ENCODE peak calls at places on chromosome 14, in ten cellular contexts. M is osteoblast; Z is GM19239; Y is CD8-positive, alpha-beta memory T cell; V is SK-N-SH; C is kidney epithelial cell; I is hepatic stellate cell; G is lower leg skin; A is activated CD4-positive, CD25-positive, alpha-beta regulatory T cell; U is hippocampal formation. Q is an unnamed sample.

GRCh38 chr14:96126339-96126770 is 78.3 kb upstream of the BDKRB2 start:
- DNase-seq in G (no peak), Z (no peak), Y (peak), V (no peak), M (no peak), C (no peak), U (no peak), A (no peak), I (no peak), Q (no peak)

GRCh38 chr14:72634910-72635647 is 258.8 kb downstream of the DPF3 start:
- DNase-seq in U (no peak), C (no peak), A (no peak), G (no peak), M (no peak), Z (peak), I (no peak), V (no peak), Y (no peak), Q (peak)

GRCh38 chr14:37709419-37710195 is 114.2 kb downstream of the TTC6 start:
- DNase-seq in A (no peak), I (no peak), G (no peak), Y (no peak), U (no peak), M (no peak), Z (no peak), V (no peak), C (no peak), Q (peak)

GRCh38 chr14:104432611-104433231 is 146.8 kb upstream of the C14orf180 start:
- DNase-seq in C (no peak), I (no peak), M (peak), A (no peak), U (no peak), G (no peak), Z (no peak), V (no peak), Y (no peak), Q (no peak)

GRCh38 chr14:33352821-33353220 is 414.1 kb downstream of the NPAS3 start:
- DNase-seq in M (no peak), Y (no peak), G (no peak), A (no peak), C (no peak), U (no peak), V (no peak), Z (no peak), I (no peak), Q (no peak)

GRCh38 chr14:68780358-68781160 is 12.3 kb downstream of the ZFP36L1 start:
- DNase-seq in Y (peak), V (no peak), G (peak), U (peak), C (no peak), A (no peak), Z (no peak), M (peak), I (peak), Q (peak)

GRCh38 chr14:89351364-89351957 is 65.6 kb downstream of the FOXN3 start:
- DNase-seq in Z (peak), A (no peak), U (no peak), M (peak), C (no peak), I (no peak), V (no peak), G (no peak), Y (no peak), Q (peak)

GRCh38 chr14:39267592-39268112 is 33.9 kb downstream of the MIA2 start:
- DNase-seq in C (no peak), M (no peak), Y (no peak), U (no peak), A (no peak), I (peak), G (no peak), Z (no peak), V (no peak), Q (no peak)

GRCh38 chr14:65431951-65432350 is 19.4 kb downstream of the FUT8 start:
- DNase-seq in C (no peak), Z (no peak), A (no peak), V (no peak), G (no peak), M (peak), U (no peak), Y (no peak), I (no peak), Q (no peak)

GRCh38 chr14:89406941-89407340 is 10.1 kb downstream of the FOXN3 start:
- DNase-seq in C (no peak), Y (no peak), V (no peak), U (no peak), G (no peak), I (no peak), M (no peak), Z (no peak), A (no peak), Q (no peak)

GRCh38 chr14:56268039-56268438 is 149.8 kb downstream of the PELI2 start:
- DNase-seq in M (no peak), Z (no peak), U (no peak), Y (no peak), A (no peak), G (no peak), I (no peak), C (no peak), V (no peak), Q (no peak)

GRCh38 chr14:51529731-51530130 is 122.0 kb upstream of the FRMD6 start:
- DNase-seq in I (no peak), M (no peak), Y (no peak), A (no peak), C (no peak), G (no peak), Z (no peak), U (no peak), V (peak), Q (peak)

GRCh38 chr14:85688024-85688423 is 158.1 kb downstream of the FLRT2 start:
- DNase-seq in A (no peak), M (peak), Y (no peak), C (no peak), I (no peak), Z (no peak), G (no peak), V (no peak), U (no peak), Q (no peak)

GRCh38 chr14:23829736-23830474 is 123.7 kb upstream of the DHRS4 start:
- DNase-seq in G (no peak), A (no peak), V (no peak), M (peak), Z (no peak), I (peak), U (no peak), Y (no peak), C (peak), Q (peak)

GRCh38 chr14:104610749-104611310 is 6.3 kb upstream of the TMEM179 start:
- DNase-seq in U (no peak), A (no peak), G (no peak), V (no peak), M (no peak), I (no peak), Z (no peak), C (no peak), Y (no peak), Q (no peak)

GRCh38 chr14:47674148-47674545 is 1.3 kb downstream of the MDGA2 start:
- DNase-seq in U (no peak), V (peak), M (peak), Z (no peak), A (no peak), C (no peak), Y (no peak), I (peak), G (no peak), Q (no peak)

GRCh38 chr14:74491952-74492351 is 1.2 kb downstream of the NPC2 start:
- DNase-seq in G (no peak), C (no peak), U (no peak), M (no peak), I (peak), V (no peak), Y (no peak), Z (no peak), A (no peak), Q (peak)